ENCODE peak calls at places on chromosomes 2 and 18, in nine cellular contexts. F, V, B, H, C, U, X, A and M are unnamed samples.

GRCh38 chr18:23878336-23878900 is 136.1 kb upstream of the TTC39C start:
- DNase-seq in F (no peak), V (no peak), B (no peak), H (no peak), C (no peak), U (no peak), X (no peak), A (no peak), M (no peak)

GRCh38 chr2:201471732-201472395 is 20.3 kb downstream of the STRADB start:
- DNase-seq in F (no peak), V (no peak), B (no peak), H (no peak), C (no peak), U (no peak), X (peak), A (no peak), M (peak)

GRCh38 chr2:120315367-120316033 is 30.4 kb upstream of the INHBB start:
- DNase-seq in F (no peak), V (peak), B (no peak), H (no peak), C (no peak), U (no peak), X (no peak), A (no peak), M (no peak)

GRCh38 chr2:215745316-215745715 is 268.0 kb downstream of the MREG start:
- DNase-seq in F (no peak), V (no peak), B (no peak), H (no peak), C (no peak), U (no peak), X (no peak), A (no peak), M (no peak)

GRCh38 chr18:11504962-11505361 is 104.4 kb upstream of the SLC35G4 start:
- DNase-seq in F (no peak), V (no peak), B (no peak), H (no peak), C (no peak), U (no peak), X (no peak), A (no peak), M (no peak)

GRCh38 chr2:55159037-55159651 is 72.9 kb downstream of the CLHC1 start:
- DNase-seq in F (no peak), V (no peak), B (peak), H (no peak), C (no peak), U (no peak), X (no peak), A (no peak), M (no peak)

GRCh38 chr2:225429718-225430117 is 30.2 kb downstream of the NYAP2 start:
- DNase-seq in F (no peak), V (peak), B (peak), H (no peak), C (no peak), U (no peak), X (peak), A (no peak), M (peak)

GRCh38 chr18:55105873-55106272 is 146.6 kb upstream of the CCDC68 start:
- DNase-seq in F (no peak), V (no peak), B (no peak), H (no peak), C (no peak), U (no peak), X (no peak), A (no peak), M (no peak)

GRCh38 chr2:227890495-227891079 is 19.2 kb downstream of the DAW1 start:
- DNase-seq in F (no peak), V (no peak), B (no peak), H (no peak), C (no peak), U (no peak), X (peak), A (no peak), M (peak)

GRCh38 chr2:145744541-145745386 is 1224.8 kb upstream of the ZEB2 start:
- DNase-seq in F (no peak), V (no peak), B (no peak), H (no peak), C (no peak), U (no peak), X (peak), A (no peak), M (peak)

GRCh38 chr2:217643814-217644301 is 358.9 kb downstream of the TNS1 start:
- DNase-seq in F (no peak), V (no peak), B (no peak), H (no peak), C (no peak), U (no peak), X (no peak), A (no peak), M (no peak)

GRCh38 chr2:207787800-207788199 is 18.1 kb upstream of the FZD5 start:
- DNase-seq in F (no peak), V (no peak), B (no peak), H (no peak), C (no peak), U (no peak), X (no peak), A (no peak), M (no peak)